ENCODE peak calls at places on chromosomes 16 and 17, in six cellular contexts. One of them, this sample, is unnamed.

GRCh38 chr17:44850612-44851011 is 2.9 kb downstream of the HIGD1B start:
- DNase-seq in left colon: no peak
- DNase-seq in NCI-H1694 treated with DMSO at 0.1 percent for 48 hours: no peak
- DNase-seq in germinal center: no peak
- DNase-seq in testis: no peak
- DNase-seq in effector CD8-positive, alpha-beta T cell: no peak
- DNase-seq in this sample: no peak

GRCh38 chr16:24077989-24078388 is 178.1 kb upstream of the CACNG3 start:
- DNase-seq in left colon: no peak
- DNase-seq in NCI-H1694 treated with DMSO at 0.1 percent for 48 hours: no peak
- DNase-seq in germinal center: no peak
- DNase-seq in testis: no peak
- DNase-seq in effector CD8-positive, alpha-beta T cell: no peak
- DNase-seq in this sample: no peak

GRCh38 chr17:55764610-55765009 is 13.8 kb downstream of the PCTP start:
- DNase-seq in left colon: no peak
- DNase-seq in NCI-H1694 treated with DMSO at 0.1 percent for 48 hours: no peak
- DNase-seq in germinal center: no peak
- DNase-seq in testis: no peak
- DNase-seq in effector CD8-positive, alpha-beta T cell: no peak
- DNase-seq in this sample: no peak

GRCh38 chr16:66135376-66135775 is 231.1 kb upstream of the CDH5 start:
- DNase-seq in left colon: peak; percentile 22
- DNase-seq in NCI-H1694 treated with DMSO at 0.1 percent for 48 hours: no peak
- DNase-seq in germinal center: no peak
- DNase-seq in testis: peak; percentile 60
- DNase-seq in effector CD8-positive, alpha-beta T cell: no peak
- DNase-seq in this sample: no peak

GRCh38 chr16:29230671-29231091 is 175.8 kb downstream of the NPIPB11 start:
- DNase-seq in left colon: no peak
- DNase-seq in NCI-H1694 treated with DMSO at 0.1 percent for 48 hours: no peak
- DNase-seq in germinal center: no peak
- DNase-seq in testis: no peak
- DNase-seq in effector CD8-positive, alpha-beta T cell: no peak
- DNase-seq in this sample: no peak

GRCh38 chr17:50430731-50431130 is 4.7 kb downstream of the ACSF2 start:
- DNase-seq in left colon: no peak
- DNase-seq in NCI-H1694 treated with DMSO at 0.1 percent for 48 hours: no peak
- DNase-seq in germinal center: no peak
- DNase-seq in testis: no peak
- DNase-seq in effector CD8-positive, alpha-beta T cell: no peak
- DNase-seq in this sample: no peak

GRCh38 chr16:57390635-57391307 is 13.8 kb upstream of the CCL17 start:
- DNase-seq in left colon: no peak
- DNase-seq in NCI-H1694 treated with DMSO at 0.1 percent for 48 hours: no peak
- DNase-seq in germinal center: no peak
- DNase-seq in testis: no peak
- DNase-seq in effector CD8-positive, alpha-beta T cell: no peak
- DNase-seq in this sample: no peak

GRCh38 chr16:11053916-11054460 is 109.6 kb downstream of the CLEC16A start:
- DNase-seq in left colon: no peak
- DNase-seq in NCI-H1694 treated with DMSO at 0.1 percent for 48 hours: peak; percentile 88
- DNase-seq in germinal center: no peak
- DNase-seq in testis: no peak
- DNase-seq in effector CD8-positive, alpha-beta T cell: no peak
- DNase-seq in this sample: no peak

GRCh38 chr16:57383276-57384247 is 11.3 kb downstream of the CX3CL1 start:
- DNase-seq in left colon: peak; percentile 39
- DNase-seq in NCI-H1694 treated with DMSO at 0.1 percent for 48 hours: no peak
- DNase-seq in germinal center: no peak
- DNase-seq in testis: peak; percentile 68
- DNase-seq in effector CD8-positive, alpha-beta T cell: no peak
- DNase-seq in this sample: no peak

GRCh38 chr16:58638148-58639036 is 8.8 kb upstream of the CNOT1 start:
- DNase-seq in left colon: peak; percentile 45
- DNase-seq in NCI-H1694 treated with DMSO at 0.1 percent for 48 hours: peak; percentile 11
- DNase-seq in germinal center: no peak
- DNase-seq in testis: peak; percentile 66
- DNase-seq in effector CD8-positive, alpha-beta T cell: no peak
- DNase-seq in this sample: no peak

GRCh38 chr17:45902892-45903346 is 8.6 kb downstream of the MAPT start:
- DNase-seq in left colon: peak; percentile 22
- DNase-seq in NCI-H1694 treated with DMSO at 0.1 percent for 48 hours: no peak
- DNase-seq in germinal center: no peak
- DNase-seq in testis: no peak
- DNase-seq in effector CD8-positive, alpha-beta T cell: no peak
- DNase-seq in this sample: no peak

GRCh38 chr17:72710185-72710584 is 382.3 kb downstream of the SLC39A11 start:
- DNase-seq in left colon: no peak
- DNase-seq in NCI-H1694 treated with DMSO at 0.1 percent for 48 hours: no peak
- DNase-seq in germinal center: no peak
- DNase-seq in testis: no peak
- DNase-seq in effector CD8-positive, alpha-beta T cell: no peak
- DNase-seq in this sample: no peak

GRCh38 chr17:45145035-45145389 is 3.3 kb upstream of the HEXIM1 start:
- DNase-seq in left colon: no peak
- DNase-seq in NCI-H1694 treated with DMSO at 0.1 percent for 48 hours: no peak
- DNase-seq in germinal center: no peak
- DNase-seq in testis: no peak
- DNase-seq in effector CD8-positive, alpha-beta T cell: no peak
- DNase-seq in this sample: no peak

GRCh38 chr16:81650982-81651562 is 128.0 kb upstream of the PLCG2 start:
- DNase-seq in left colon: peak; percentile 52
- DNase-seq in NCI-H1694 treated with DMSO at 0.1 percent for 48 hours: no peak
- DNase-seq in germinal center: no peak
- DNase-seq in testis: peak; percentile 86
- DNase-seq in effector CD8-positive, alpha-beta T cell: no peak
- DNase-seq in this sample: no peak

GRCh38 chr17:28738680-28739384 is 5.0 kb upstream of the TRAF4 start:
- DNase-seq in left colon: peak; percentile 42
- DNase-seq in NCI-H1694 treated with DMSO at 0.1 percent for 48 hours: no peak
- DNase-seq in germinal center: peak; percentile 65
- DNase-seq in testis: no peak
- DNase-seq in effector CD8-positive, alpha-beta T cell: peak; percentile 46
- DNase-seq in this sample: peak; percentile 25

GRCh38 chr17:38768417-38768816 is 15.9 kb downstream of the PSMB3 start:
- DNase-seq in left colon: no peak
- DNase-seq in NCI-H1694 treated with DMSO at 0.1 percent for 48 hours: no peak
- DNase-seq in germinal center: no peak
- DNase-seq in testis: no peak
- DNase-seq in effector CD8-positive, alpha-beta T cell: no peak
- DNase-seq in this sample: no peak

GRCh38 chr17:5780476-5780875 is 196.2 kb upstream of the NLRP1 start:
- DNase-seq in left colon: no peak
- DNase-seq in NCI-H1694 treated with DMSO at 0.1 percent for 48 hours: no peak
- DNase-seq in germinal center: no peak
- DNase-seq in testis: no peak
- DNase-seq in effector CD8-positive, alpha-beta T cell: no peak
- DNase-seq in this sample: no peak

GRCh38 chr16:88298166-88298881 is 84.4 kb upstream of the ZNF469 start:
- DNase-seq in left colon: no peak
- DNase-seq in NCI-H1694 treated with DMSO at 0.1 percent for 48 hours: no peak
- DNase-seq in germinal center: no peak
- DNase-seq in testis: peak; percentile 73
- DNase-seq in effector CD8-positive, alpha-beta T cell: no peak
- DNase-seq in this sample: no peak

GRCh38 chr16:2152695-2153506 is 2.7 kb upstream of the TRAF7 start:
- DNase-seq in left colon: peak; percentile 53
- DNase-seq in NCI-H1694 treated with DMSO at 0.1 percent for 48 hours: no peak
- DNase-seq in germinal center: no peak
- DNase-seq in testis: no peak
- DNase-seq in effector CD8-positive, alpha-beta T cell: no peak
- DNase-seq in this sample: no peak

GRCh38 chr17:68424861-68425260 is 32.4 kb downstream of the WIPI1 start:
- DNase-seq in left colon: peak; percentile 58
- DNase-seq in NCI-H1694 treated with DMSO at 0.1 percent for 48 hours: no peak
- DNase-seq in germinal center: no peak
- DNase-seq in testis: no peak
- DNase-seq in effector CD8-positive, alpha-beta T cell: no peak
- DNase-seq in this sample: no peak

GRCh38 chr17:65514541-65514940 is 46.9 kb downstream of the AXIN2 start:
- DNase-seq in left colon: no peak
- DNase-seq in NCI-H1694 treated with DMSO at 0.1 percent for 48 hours: no peak
- DNase-seq in germinal center: no peak
- DNase-seq in testis: no peak
- DNase-seq in effector CD8-positive, alpha-beta T cell: no peak
- DNase-seq in this sample: no peak

GRCh38 chr16:49986351-49987124 is 38.5 kb upstream of the CNEP1R1 start:
- DNase-seq in left colon: no peak
- DNase-seq in NCI-H1694 treated with DMSO at 0.1 percent for 48 hours: no peak
- DNase-seq in germinal center: no peak
- DNase-seq in testis: no peak
- DNase-seq in effector CD8-positive, alpha-beta T cell: no peak
- DNase-seq in this sample: no peak

GRCh38 chr16:19700319-19700781 is 17.7 kb downstream of the KNOP1 start:
- DNase-seq in left colon: peak; percentile 49
- DNase-seq in NCI-H1694 treated with DMSO at 0.1 percent for 48 hours: no peak
- DNase-seq in germinal center: no peak
- DNase-seq in testis: peak; percentile 52
- DNase-seq in effector CD8-positive, alpha-beta T cell: no peak
- DNase-seq in this sample: no peak

GRCh38 chr17:81543756-81544155 is 8.4 kb downstream of the FAAP100 start:
- DNase-seq in left colon: no peak
- DNase-seq in NCI-H1694 treated with DMSO at 0.1 percent for 48 hours: no peak
- DNase-seq in germinal center: no peak
- DNase-seq in testis: no peak
- DNase-seq in effector CD8-positive, alpha-beta T cell: no peak
- DNase-seq in this sample: no peak

GRCh38 chr16:50771366-50771765 is 29.5 kb downstream of the CYLD start:
- DNase-seq in left colon: no peak
- DNase-seq in NCI-H1694 treated with DMSO at 0.1 percent for 48 hours: no peak
- DNase-seq in germinal center: no peak
- DNase-seq in testis: no peak
- DNase-seq in effector CD8-positive, alpha-beta T cell: no peak
- DNase-seq in this sample: no peak

GRCh38 chr17:17033466-17033865 is 8.8 kb upstream of the MPRIP start:
- DNase-seq in left colon: no peak
- DNase-seq in NCI-H1694 treated with DMSO at 0.1 percent for 48 hours: no peak
- DNase-seq in germinal center: no peak
- DNase-seq in testis: no peak
- DNase-seq in effector CD8-positive, alpha-beta T cell: no peak
- DNase-seq in this sample: no peak

GRCh38 chr17:2083613-2084128 is 28.8 kb downstream of the HIC1 start:
- DNase-seq in left colon: no peak
- DNase-seq in NCI-H1694 treated with DMSO at 0.1 percent for 48 hours: no peak
- DNase-seq in germinal center: no peak
- DNase-seq in testis: no peak
- DNase-seq in effector CD8-positive, alpha-beta T cell: no peak
- DNase-seq in this sample: no peak

GRCh38 chr17:46046957-46047356 is 47.9 kb downstream of the STH start:
- DNase-seq in left colon: no peak
- DNase-seq in NCI-H1694 treated with DMSO at 0.1 percent for 48 hours: no peak
- DNase-seq in germinal center: no peak
- DNase-seq in testis: no peak
- DNase-seq in effector CD8-positive, alpha-beta T cell: no peak
- DNase-seq in this sample: no peak

GRCh38 chr17:19379306-19380075 is 1.2 kb downstream of the MAPK7 start:
- DNase-seq in left colon: no peak
- DNase-seq in NCI-H1694 treated with DMSO at 0.1 percent for 48 hours: no peak
- DNase-seq in germinal center: no peak
- DNase-seq in testis: no peak
- DNase-seq in effector CD8-positive, alpha-beta T cell: no peak
- DNase-seq in this sample: no peak

GRCh38 chr16:69520800-69521602 is 44.8 kb upstream of the NFAT5 start:
- DNase-seq in left colon: no peak
- DNase-seq in NCI-H1694 treated with DMSO at 0.1 percent for 48 hours: no peak
- DNase-seq in germinal center: no peak
- DNase-seq in testis: no peak
- DNase-seq in effector CD8-positive, alpha-beta T cell: no peak
- DNase-seq in this sample: no peak

GRCh38 chr17:6927290-6927844 is 68.5 kb upstream of the ALOX12 start:
- DNase-seq in left colon: no peak
- DNase-seq in NCI-H1694 treated with DMSO at 0.1 percent for 48 hours: no peak
- DNase-seq in germinal center: no peak
- DNase-seq in testis: no peak
- DNase-seq in effector CD8-positive, alpha-beta T cell: no peak
- DNase-seq in this sample: no peak

GRCh38 chr17:80559688-80560290 is 15.2 kb downstream of the RPTOR start:
- DNase-seq in left colon: no peak
- DNase-seq in NCI-H1694 treated with DMSO at 0.1 percent for 48 hours: no peak
- DNase-seq in germinal center: no peak
- DNase-seq in testis: peak; percentile 51
- DNase-seq in effector CD8-positive, alpha-beta T cell: no peak
- DNase-seq in this sample: no peak

GRCh38 chr17:77324227-77324626 is 183.5 kb downstream of the SEC14L1 start:
- DNase-seq in left colon: peak; percentile 10
- DNase-seq in NCI-H1694 treated with DMSO at 0.1 percent for 48 hours: no peak
- DNase-seq in germinal center: no peak
- DNase-seq in testis: no peak
- DNase-seq in effector CD8-positive, alpha-beta T cell: no peak
- DNase-seq in this sample: no peak

This sample was measured in effector CD4-positive, alpha-beta T cell.